ENCODE peak calls at places on chromosomes 12 and 14, in six cellular contexts. F is trophoblast cell, U is IMR-90, B is H1, R is H9, X is mesenchymal stem cell. L is an unnamed sample.

GRCh38 chr14:48275301-48275700 is 599.9 kb upstream of the MDGA2 start:
- DNase-seq in B (no peak), F (no peak), U (no peak), R (no peak), X (no peak), L (no peak)

GRCh38 chr12:68499616-68500015 is 111.1 kb upstream of the RAP1B start:
- DNase-seq in B (no peak), X (no peak), R (no peak), F (no peak), U (no peak), L (no peak)

GRCh38 chr12:68479832-68480291 is 130.8 kb upstream of the RAP1B start:
- DNase-seq in B (no peak), U (peak; percentile 57), F (no peak), R (no peak), X (peak; percentile 49), L (no peak)

GRCh38 chr14:54981698-54982097 is 45.2 kb downstream of the WDHD1 start:
- DNase-seq in R (no peak), U (peak; percentile 22), B (no peak), X (peak; percentile 22), F (no peak), L (no peak)

GRCh38 chr12:58750484-58750883 is 169.8 kb downstream of the LRIG3 start:
- DNase-seq in R (no peak), F (no peak), X (peak; percentile 90), U (peak; percentile 98), B (no peak), L (no peak)

GRCh38 chr14:58987601-58988000 is 200.9 kb upstream of the DAAM1 start:
- DNase-seq in B (no peak), F (no peak), R (no peak), U (no peak), X (no peak), L (no peak)

GRCh38 chr14:82710257-82710841 is 1176.7 kb upstream of the SEL1L start:
- DNase-seq in F (peak; percentile 44), B (peak; percentile 27), X (peak; percentile 52), U (peak; percentile 61), R (peak; percentile 76), L (peak; percentile 56)

GRCh38 chr12:124551268-124552144 is 15.9 kb downstream of the NCOR2 start:
- DNase-seq in X (peak; percentile 68), B (no peak), F (peak; percentile 36), U (peak; percentile 33), R (peak; percentile 83), L (no peak)

GRCh38 chr12:68176252-68176651 is 16.7 kb upstream of the IFNG start:
- DNase-seq in X (no peak), U (no peak), B (no peak), R (no peak), F (no peak), L (no peak)

GRCh38 chr14:74035556-74035955 is 16.4 kb downstream of the BBOF1 start:
- DNase-seq in X (peak; percentile 33), B (no peak), U (peak; percentile 80), R (no peak), F (no peak), L (no peak)

GRCh38 chr12:53047221-53048032 is 2.4 kb upstream of the TNS2 start:
- DNase-seq in F (peak; percentile 19), B (no peak), R (peak; percentile 85), U (peak; percentile 69), X (peak; percentile 90), L (peak; percentile 69)

GRCh38 chr12:71216725-71217579 is 59.2 kb upstream of the TSPAN8 start:
- DNase-seq in R (peak; percentile 47), B (no peak), X (peak; percentile 8), U (peak; percentile 0), F (peak; percentile 38), L (peak; percentile 5)

GRCh38 chr12:88578274-88578673 is 2.0 kb downstream of the KITLG start:
- DNase-seq in B (no peak), X (no peak), R (no peak), F (no peak), U (no peak), L (no peak)

GRCh38 chr12:83102499-83102898 is 415.8 kb downstream of the TMTC2 start:
- DNase-seq in B (no peak), R (no peak), X (peak; percentile 66), U (peak; percentile 38), F (no peak), L (no peak)

GRCh38 chr12:114747156-114747555 is 63.2 kb upstream of the TBX3 start:
- DNase-seq in F (no peak), B (no peak), R (no peak), U (peak; percentile 70), X (no peak), L (no peak)

GRCh38 chr14:96586921-96587822 is 85.0 kb downstream of the PAPOLA start:
- DNase-seq in R (peak; percentile 18), F (no peak), B (no peak), X (no peak), U (no peak), L (no peak)

GRCh38 chr14:59755388-59755787 is 115.2 kb downstream of the RTN1 start:
- DNase-seq in X (no peak), F (no peak), U (no peak), B (no peak), R (no peak), L (no peak)

GRCh38 chr12:97837401-97837800 is 374.8 kb downstream of the RMST start:
- DNase-seq in B (no peak), U (no peak), X (peak; percentile 10), F (peak; percentile 1), R (no peak), L (no peak)

GRCh38 chr12:53097564-53098353 is at the start of gene IGFBP6:
- DNase-seq in B (no peak), X (peak; percentile 56), U (peak; percentile 34), R (peak; percentile 73), F (no peak), L (peak; percentile 40)

GRCh38 chr12:118061876-118062791 is 1.2 kb upstream of the WSB2 start:
- DNase-seq in B (no peak), X (peak; percentile 69), F (peak; percentile 62), R (peak; percentile 80), U (peak; percentile 58), L (peak; percentile 35)

GRCh38 chr12:4448376-4448775 is 2.8 kb upstream of the FGF6 start:
- DNase-seq in U (no peak), F (no peak), B (no peak), X (no peak), R (no peak), L (no peak)

GRCh38 chr12:109197327-109197726 is 80.9 kb downstream of the ACACB start:
- DNase-seq in B (no peak), U (no peak), X (no peak), F (no peak), R (no peak), L (no peak)

GRCh38 chr12:55718020-55718419 is 2.2 kb upstream of the RDH5 start:
- DNase-seq in B (no peak), F (no peak), R (peak; percentile 72), U (no peak), X (no peak), L (no peak)

GRCh38 chr14:91378945-91379932 is 38.4 kb downstream of the CCDC88C start:
- DNase-seq in U (no peak), B (no peak), F (no peak), X (no peak), R (no peak), L (no peak)

GRCh38 chr12:22190-22529 is 44.4 kb upstream of the IQSEC3 start:
- DNase-seq in X (no peak), F (no peak), U (no peak), B (no peak), R (no peak), L (no peak)

GRCh38 chr12:112813836-112814235 is 22.3 kb downstream of the RPH3A start:
- DNase-seq in B (no peak), U (no peak), F (no peak), X (no peak), R (no peak), L (no peak)

GRCh38 chr12:68162374-68162773 is 2.8 kb upstream of the IFNG start:
- DNase-seq in X (no peak), B (no peak), F (peak; percentile 43), R (no peak), U (no peak), L (no peak)

GRCh38 chr12:130685250-130685649 is 30.8 kb downstream of the RIMBP2 start:
- DNase-seq in R (no peak), X (no peak), U (no peak), B (no peak), F (no peak), L (no peak)

GRCh38 chr12:55974308-55974724 is 438 bp downstream of the RAB5B start:
- DNase-seq in X (peak; percentile 70), B (no peak), U (peak; percentile 45), R (no peak), F (no peak), L (no peak)

GRCh38 chr14:99707921-99708320 is 23.8 kb downstream of the CYP46A1 start:
- DNase-seq in X (no peak), B (no peak), U (no peak), R (peak; percentile 14), F (no peak), L (no peak)
- H2AK5ac ChIP-seq in X (no peak overlapping the region), B (no peak overlapping the region), U (no peak overlapping the region), R (no peak overlapping the region), F (no peak overlapping the region), L (no peak overlapping the region)

GRCh38 chr12:81141220-81141619 is 63.3 kb downstream of the ACSS3 start:
- DNase-seq in X (no peak), R (no peak), F (peak; percentile 31), U (no peak), B (no peak), L (no peak)
- H2AFZ ChIP-seq in X (no peak overlapping the region), R (no peak overlapping the region), F (no peak overlapping the region), U (no peak overlapping the region), B (no peak overlapping the region), L (no peak overlapping the region)

GRCh38 chr12:42810006-42810405 is 220.5 kb upstream of the PRICKLE1 start:
- DNase-seq in R (no peak), F (no peak), U (no peak), X (no peak), B (no peak), L (no peak)

GRCh38 chr12:42809226-42809625 is 219.7 kb upstream of the PRICKLE1 start:
- DNase-seq in F (no peak), X (no peak), R (no peak), U (peak; percentile 48), B (no peak), L (no peak)

GRCh38 chr12:42807766-42808165 is 218.2 kb upstream of the PRICKLE1 start:
- DNase-seq in R (no peak), B (no peak), U (no peak), X (no peak), F (no peak), L (no peak)

GRCh38 chr12:42815068-42815467 is 225.5 kb upstream of the PRICKLE1 start:
- DNase-seq in R (no peak), B (no peak), F (no peak), X (no peak), U (no peak), L (no peak)

DNA sequence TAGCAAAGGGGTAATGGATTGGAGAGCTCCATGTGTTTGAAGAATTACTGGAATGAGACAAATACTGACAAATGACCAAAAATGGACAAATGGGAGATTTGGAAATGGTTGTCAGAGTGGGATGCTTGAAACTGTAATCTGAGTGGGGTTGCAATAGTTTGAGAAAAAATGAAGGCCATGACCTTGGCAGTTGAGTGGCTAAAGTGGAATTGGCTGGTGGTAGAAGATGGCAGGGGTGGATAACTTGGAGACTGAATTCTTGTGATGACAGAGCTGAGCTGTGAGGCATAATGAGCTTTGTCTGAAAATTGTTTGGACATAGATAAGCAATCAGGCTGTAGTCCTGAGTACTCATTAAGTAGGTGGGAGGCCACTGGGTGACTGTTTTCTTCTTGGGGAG is 222.5 kb upstream of the PRICKLE1 start:
- DNase-seq in U (no peak), F (no peak), R (no peak), X (no peak), B (no peak), L (no peak)
- H2AK5ac ChIP-seq in U (peak overlapping the region; percentile 43), F (no peak overlapping the region), R (no peak overlapping the region), X (peak overlapping the region; percentile 91), B (no peak overlapping the region), L (no peak overlapping the region)

GRCh38 chr14:31530136-31530535 is 31.1 kb upstream of the NUBPL start:
- DNase-seq in X (peak; percentile 3), B (no peak), R (no peak), U (peak; percentile 40), F (no peak), L (no peak)
- H2AFZ ChIP-seq in X (no peak overlapping the region), B (peak overlapping the region; percentile 45), R (no peak overlapping the region), U (peak overlapping the region; percentile 59), F (no peak overlapping the region), L (no peak overlapping the region)

L was measured in neuronal stem cell.